ENCODE peak calls at places on chromosomes 6 and 20, in six cellular contexts. One of them, this sample, is unnamed.

GRCh38 chr20:36569847-36570429 is 3.5 kb upstream of the TGIF2 start:
- DNase-seq in NCI-H446 treated with DMSO at 0.1 percent for 48 hours: no peak
- DNase-seq in dermis blood vessel endothelial cell: peak
- DNase-seq in activated T-cell treated with anti-CD3 and anti-CD28 coated beads, Interleukin-2, amount 50 U/mL, for 1 hour: no peak
- DNase-seq in amygdala: no peak
- DNase-seq in WTC11: no peak
- DNase-seq in this sample: no peak

GRCh38 chr6:25165181-25165580 is 114.0 kb upstream of the CARMIL1 start:
- DNase-seq in NCI-H446 treated with DMSO at 0.1 percent for 48 hours: no peak
- DNase-seq in dermis blood vessel endothelial cell: no peak
- DNase-seq in activated T-cell treated with anti-CD3 and anti-CD28 coated beads, Interleukin-2, amount 50 U/mL, for 1 hour: no peak
- DNase-seq in amygdala: no peak
- DNase-seq in WTC11: no peak
- DNase-seq in this sample: no peak

GRCh38 chr20:48463096-48463710 is 364.6 kb downstream of the PREX1 start:
- DNase-seq in NCI-H446 treated with DMSO at 0.1 percent for 48 hours: peak
- DNase-seq in dermis blood vessel endothelial cell: no peak
- DNase-seq in activated T-cell treated with anti-CD3 and anti-CD28 coated beads, Interleukin-2, amount 50 U/mL, for 1 hour: no peak
- DNase-seq in amygdala: no peak
- DNase-seq in WTC11: no peak
- DNase-seq in this sample: no peak

GRCh38 chr6:156848533-156848932 is 71.4 kb downstream of the ARID1B start:
- DNase-seq in NCI-H446 treated with DMSO at 0.1 percent for 48 hours: peak
- DNase-seq in dermis blood vessel endothelial cell: peak
- DNase-seq in activated T-cell treated with anti-CD3 and anti-CD28 coated beads, Interleukin-2, amount 50 U/mL, for 1 hour: no peak
- DNase-seq in amygdala: no peak
- DNase-seq in WTC11: no peak
- DNase-seq in this sample: peak

GRCh38 chr20:38523697-38524096 is 51.1 kb downstream of the RALGAPB start:
- DNase-seq in NCI-H446 treated with DMSO at 0.1 percent for 48 hours: no peak
- DNase-seq in dermis blood vessel endothelial cell: no peak
- DNase-seq in activated T-cell treated with anti-CD3 and anti-CD28 coated beads, Interleukin-2, amount 50 U/mL, for 1 hour: no peak
- DNase-seq in amygdala: no peak
- DNase-seq in WTC11: no peak
- DNase-seq in this sample: no peak

GRCh38 chr6:135858941-135859340 is 7.4 kb downstream of the PDE7B start:
- DNase-seq in NCI-H446 treated with DMSO at 0.1 percent for 48 hours: no peak
- DNase-seq in dermis blood vessel endothelial cell: no peak
- DNase-seq in activated T-cell treated with anti-CD3 and anti-CD28 coated beads, Interleukin-2, amount 50 U/mL, for 1 hour: no peak
- DNase-seq in amygdala: no peak
- DNase-seq in WTC11: no peak
- DNase-seq in this sample: no peak

GRCh38 chr20:58558483-58559367 is 43.5 kb upstream of the APCDD1L start:
- DNase-seq in NCI-H446 treated with DMSO at 0.1 percent for 48 hours: no peak
- DNase-seq in dermis blood vessel endothelial cell: no peak
- DNase-seq in activated T-cell treated with anti-CD3 and anti-CD28 coated beads, Interleukin-2, amount 50 U/mL, for 1 hour: no peak
- DNase-seq in amygdala: no peak
- DNase-seq in WTC11: peak
- DNase-seq in this sample: no peak

GRCh38 chr6:45829873-45830272 is 185.8 kb downstream of the CLIC5 start:
- DNase-seq in NCI-H446 treated with DMSO at 0.1 percent for 48 hours: no peak
- DNase-seq in dermis blood vessel endothelial cell: no peak
- DNase-seq in activated T-cell treated with anti-CD3 and anti-CD28 coated beads, Interleukin-2, amount 50 U/mL, for 1 hour: no peak
- DNase-seq in amygdala: no peak
- DNase-seq in WTC11: no peak
- DNase-seq in this sample: no peak

GRCh38 chr20:48783533-48784272 is 44.1 kb downstream of the PREX1 start:
- DNase-seq in NCI-H446 treated with DMSO at 0.1 percent for 48 hours: no peak
- DNase-seq in dermis blood vessel endothelial cell: no peak
- DNase-seq in activated T-cell treated with anti-CD3 and anti-CD28 coated beads, Interleukin-2, amount 50 U/mL, for 1 hour: no peak
- DNase-seq in amygdala: no peak
- DNase-seq in WTC11: no peak
- DNase-seq in this sample: no peak

GRCh38 chr6:36320475-36320874 is 16.2 kb downstream of the BNIP5 start:
- DNase-seq in NCI-H446 treated with DMSO at 0.1 percent for 48 hours: no peak
- DNase-seq in dermis blood vessel endothelial cell: no peak
- DNase-seq in activated T-cell treated with anti-CD3 and anti-CD28 coated beads, Interleukin-2, amount 50 U/mL, for 1 hour: no peak
- DNase-seq in amygdala: no peak
- DNase-seq in WTC11: no peak
- DNase-seq in this sample: no peak

GRCh38 chr6:135703621-135704020 is 147.9 kb upstream of the PDE7B start:
- DNase-seq in NCI-H446 treated with DMSO at 0.1 percent for 48 hours: no peak
- DNase-seq in dermis blood vessel endothelial cell: no peak
- DNase-seq in activated T-cell treated with anti-CD3 and anti-CD28 coated beads, Interleukin-2, amount 50 U/mL, for 1 hour: no peak
- DNase-seq in amygdala: no peak
- DNase-seq in WTC11: no peak
- DNase-seq in this sample: no peak

GRCh38 chr6:37049990-37050853 is 44.8 kb downstream of the FGD2 start:
- DNase-seq in NCI-H446 treated with DMSO at 0.1 percent for 48 hours: no peak
- DNase-seq in dermis blood vessel endothelial cell: no peak
- DNase-seq in activated T-cell treated with anti-CD3 and anti-CD28 coated beads, Interleukin-2, amount 50 U/mL, for 1 hour: peak
- DNase-seq in amygdala: no peak
- DNase-seq in WTC11: no peak
- DNase-seq in this sample: no peak

GRCh38 chr20:43901296-43901695 is 13.4 kb upstream of the TOX2 start:
- DNase-seq in NCI-H446 treated with DMSO at 0.1 percent for 48 hours: no peak
- DNase-seq in dermis blood vessel endothelial cell: no peak
- DNase-seq in activated T-cell treated with anti-CD3 and anti-CD28 coated beads, Interleukin-2, amount 50 U/mL, for 1 hour: no peak
- DNase-seq in amygdala: no peak
- DNase-seq in WTC11: no peak
- DNase-seq in this sample: no peak

GRCh38 chr6:69883551-69883950 is 17.2 kb downstream of the COL19A1 start:
- DNase-seq in NCI-H446 treated with DMSO at 0.1 percent for 48 hours: no peak
- DNase-seq in dermis blood vessel endothelial cell: no peak
- DNase-seq in activated T-cell treated with anti-CD3 and anti-CD28 coated beads, Interleukin-2, amount 50 U/mL, for 1 hour: no peak
- DNase-seq in amygdala: no peak
- DNase-seq in WTC11: no peak
- DNase-seq in this sample: no peak

GRCh38 chr20:8860011-8860495 is 208.8 kb upstream of the PLCB4 start:
- DNase-seq in NCI-H446 treated with DMSO at 0.1 percent for 48 hours: no peak
- DNase-seq in dermis blood vessel endothelial cell: peak
- DNase-seq in activated T-cell treated with anti-CD3 and anti-CD28 coated beads, Interleukin-2, amount 50 U/mL, for 1 hour: no peak
- DNase-seq in amygdala: no peak
- DNase-seq in WTC11: no peak
- DNase-seq in this sample: peak

GRCh38 chr6:8904754-8905153 is 469.4 kb upstream of the SLC35B3 start:
- DNase-seq in NCI-H446 treated with DMSO at 0.1 percent for 48 hours: no peak
- DNase-seq in dermis blood vessel endothelial cell: no peak
- DNase-seq in activated T-cell treated with anti-CD3 and anti-CD28 coated beads, Interleukin-2, amount 50 U/mL, for 1 hour: no peak
- DNase-seq in amygdala: no peak
- DNase-seq in WTC11: peak
- DNase-seq in this sample: no peak

GRCh38 chr6:70680396-70680795 is 12.7 kb downstream of the SMAP1 start:
- DNase-seq in NCI-H446 treated with DMSO at 0.1 percent for 48 hours: no peak
- DNase-seq in dermis blood vessel endothelial cell: peak
- DNase-seq in activated T-cell treated with anti-CD3 and anti-CD28 coated beads, Interleukin-2, amount 50 U/mL, for 1 hour: no peak
- DNase-seq in amygdala: no peak
- DNase-seq in WTC11: no peak
- DNase-seq in this sample: peak

GRCh38 chr20:3732327-3733118 is at the start of gene HSPA12B:
- DNase-seq in NCI-H446 treated with DMSO at 0.1 percent for 48 hours: no peak
- DNase-seq in dermis blood vessel endothelial cell: peak
- DNase-seq in activated T-cell treated with anti-CD3 and anti-CD28 coated beads, Interleukin-2, amount 50 U/mL, for 1 hour: no peak
- DNase-seq in amygdala: no peak
- DNase-seq in WTC11: peak
- DNase-seq in this sample: no peak

GRCh38 chr20:50689864-50690263 is 1.5 kb downstream of the RIPOR3 start:
- DNase-seq in NCI-H446 treated with DMSO at 0.1 percent for 48 hours: no peak
- DNase-seq in dermis blood vessel endothelial cell: no peak
- DNase-seq in activated T-cell treated with anti-CD3 and anti-CD28 coated beads, Interleukin-2, amount 50 U/mL, for 1 hour: no peak
- DNase-seq in amygdala: no peak
- DNase-seq in WTC11: no peak
- DNase-seq in this sample: no peak

GRCh38 chr6:44002591-44003344 is 124.5 kb downstream of the MRPL14 start:
- DNase-seq in NCI-H446 treated with DMSO at 0.1 percent for 48 hours: no peak
- DNase-seq in dermis blood vessel endothelial cell: peak
- DNase-seq in activated T-cell treated with anti-CD3 and anti-CD28 coated beads, Interleukin-2, amount 50 U/mL, for 1 hour: peak
- DNase-seq in amygdala: no peak
- DNase-seq in WTC11: peak
- DNase-seq in this sample: peak

GRCh38 chr6:28488916-28489365 is 26.7 kb downstream of the GPX6 start:
- DNase-seq in NCI-H446 treated with DMSO at 0.1 percent for 48 hours: no peak
- DNase-seq in dermis blood vessel endothelial cell: peak
- DNase-seq in activated T-cell treated with anti-CD3 and anti-CD28 coated beads, Interleukin-2, amount 50 U/mL, for 1 hour: no peak
- DNase-seq in amygdala: no peak
- DNase-seq in WTC11: peak
- DNase-seq in this sample: peak

GRCh38 chr6:131029661-131030297 is 33.3 kb downstream of the EPB41L2 start:
- DNase-seq in NCI-H446 treated with DMSO at 0.1 percent for 48 hours: no peak
- DNase-seq in dermis blood vessel endothelial cell: peak
- DNase-seq in activated T-cell treated with anti-CD3 and anti-CD28 coated beads, Interleukin-2, amount 50 U/mL, for 1 hour: no peak
- DNase-seq in amygdala: no peak
- DNase-seq in WTC11: no peak
- DNase-seq in this sample: no peak

GRCh38 chr6:128241221-128241620 is 279.2 kb downstream of the PTPRK start:
- DNase-seq in NCI-H446 treated with DMSO at 0.1 percent for 48 hours: no peak
- DNase-seq in dermis blood vessel endothelial cell: no peak
- DNase-seq in activated T-cell treated with anti-CD3 and anti-CD28 coated beads, Interleukin-2, amount 50 U/mL, for 1 hour: no peak
- DNase-seq in amygdala: no peak
- DNase-seq in WTC11: no peak
- DNase-seq in this sample: no peak

GRCh38 chr6:710601-711571 is 17.9 kb upstream of the EXOC2 start:
- DNase-seq in NCI-H446 treated with DMSO at 0.1 percent for 48 hours: no peak
- DNase-seq in dermis blood vessel endothelial cell: peak
- DNase-seq in activated T-cell treated with anti-CD3 and anti-CD28 coated beads, Interleukin-2, amount 50 U/mL, for 1 hour: peak
- DNase-seq in amygdala: no peak
- DNase-seq in WTC11: peak
- DNase-seq in this sample: peak

GRCh38 chr6:34583461-34583860 is 27.3 kb upstream of the SPDEF start:
- DNase-seq in NCI-H446 treated with DMSO at 0.1 percent for 48 hours: no peak
- DNase-seq in dermis blood vessel endothelial cell: peak
- DNase-seq in activated T-cell treated with anti-CD3 and anti-CD28 coated beads, Interleukin-2, amount 50 U/mL, for 1 hour: no peak
- DNase-seq in amygdala: no peak
- DNase-seq in WTC11: no peak
- DNase-seq in this sample: no peak

GRCh38 chr6:71567562-71567961 is 279.0 kb downstream of the OGFRL1 start:
- DNase-seq in NCI-H446 treated with DMSO at 0.1 percent for 48 hours: no peak
- DNase-seq in dermis blood vessel endothelial cell: no peak
- DNase-seq in activated T-cell treated with anti-CD3 and anti-CD28 coated beads, Interleukin-2, amount 50 U/mL, for 1 hour: no peak
- DNase-seq in amygdala: no peak
- DNase-seq in WTC11: no peak
- DNase-seq in this sample: no peak

This sample was measured in endothelial cell of umbilical vein.